ENCODE peak calls at places on chromosomes 5 and 9, in four cellular contexts. B is hypothalamus, Y is Calu3, P is H54. N is an unnamed sample.

GRCh38 chr5:56638768-56639238 is 176.5 kb upstream of the MAP3K1 start:
- DNase-seq in B (no peak), Y (peak), P (no peak), N (no peak)

GRCh38 chr9:137989156-137989555 is 111.6 kb downstream of the CACNA1B start:
- DNase-seq in B (no peak), Y (no peak), P (no peak), N (no peak)

GRCh38 chr5:55392669-55393068 is 84.9 kb downstream of the MTREX start:
- DNase-seq in B (no peak), Y (no peak), P (no peak), N (no peak)

GRCh38 chr9:88661759-88662158 is 126.8 kb downstream of the NXNL2 start:
- DNase-seq in B (no peak), Y (no peak), P (no peak), N (no peak)

GRCh38 chr5:31270396-31270795 is 76.9 kb downstream of the CDH6 start:
- DNase-seq in B (no peak), Y (peak), P (no peak), N (no peak)

GRCh38 chr5:150044712-150045111 is 41.6 kb downstream of the CSF1R start:
- DNase-seq in B (no peak), Y (no peak), P (no peak), N (no peak)

GRCh38 chr5:10691826-10692785 is 68.9 kb downstream of the DAP start:
- DNase-seq in B (no peak), Y (no peak), P (no peak), N (no peak)

GRCh38 chr5:157540707-157541451 is 34.7 kb downstream of the ADAM19 start:
- DNase-seq in B (no peak), Y (no peak), P (peak), N (no peak)

GRCh38 chr9:81841326-81841725 is 86.9 kb upstream of the SPATA31D4 start:
- DNase-seq in B (no peak), Y (no peak), P (no peak), N (no peak)

GRCh38 chr9:72292184-72292787 is 72.7 kb downstream of the ZFAND5 start:
- DNase-seq in B (no peak), Y (peak), P (peak), N (no peak)

GRCh38 chr5:91016322-91016721 is 366.8 kb downstream of the ARRDC3 start:
- DNase-seq in B (no peak), Y (no peak), P (no peak), N (no peak)